ENCODE peak calls at places on chromosomes 12 and 14, in four cellular contexts. P is fibroblast of mammary gland, L is uterus, Z is colonic mucosa. J is an unnamed sample.

GRCh38 chr12:128823216-128823915 is 392 bp downstream of the SLC15A4 start:
- DNase-seq in L (peak), P (no peak), Z (peak), J (no peak)

GRCh38 chr12:100375023-100375737 is 18.3 kb downstream of the SLC17A8 start:
- DNase-seq in L (peak), P (peak), Z (peak), J (peak)

GRCh38 chr12:29427964-29428363 is 47.0 kb upstream of the ERGIC2 start:
- DNase-seq in L (no peak), P (no peak), Z (no peak), J (peak)

GRCh38 chr12:102965281-102966155 is 8.0 kb downstream of the ASCL1 start:
- DNase-seq in P (no peak), Z (no peak), L (no peak), J (no peak)

GRCh38 chr14:89779707-89780106 is 174.8 kb downstream of the EFCAB11 start:
- DNase-seq in L (no peak), P (peak), Z (no peak), J (no peak)

GRCh38 chr12:22518067-22518719 is 26.1 kb downstream of the C2CD5 start:
- DNase-seq in L (no peak), P (peak), Z (peak), J (peak)

GRCh38 chr14:80930095-80930494 is 11.4 kb downstream of the CEP128 start:
- DNase-seq in Z (no peak), P (no peak), L (no peak), J (no peak)

GRCh38 chr12:117835113-117835512 is 133.7 kb downstream of the KSR2 start:
- DNase-seq in Z (no peak), L (no peak), P (no peak), J (no peak)

GRCh38 chr14:64442300-64442988 is 22.9 kb upstream of the AKAP5 start:
- DNase-seq in P (no peak), Z (no peak), L (peak), J (no peak)

GRCh38 chr12:125689576-125690410 is 624.6 kb downstream of the AACS start:
- DNase-seq in P (no peak), L (no peak), Z (no peak), J (no peak)

GRCh38 chr14:24833385-24833784 is 199.4 kb upstream of the GZMB start:
- DNase-seq in L (no peak), P (no peak), Z (no peak), J (no peak)

GRCh38 chr14:23146423-23146910 is 27.4 kb upstream of the CEBPE start:
- DNase-seq in Z (no peak), L (no peak), P (no peak), J (no peak)

GRCh38 chr12:122614839-122615238 is 87.8 kb downstream of the KNTC1 start:
- DNase-seq in Z (no peak), L (no peak), P (peak), J (no peak)

GRCh38 chr12:62214847-62215246 is 45.4 kb upstream of the USP15 start:
- DNase-seq in L (no peak), Z (no peak), P (no peak), J (peak)

GRCh38 chr12:89140580-89141236 is 211.6 kb downstream of the DUSP6 start:
- DNase-seq in L (no peak), P (peak), Z (no peak), J (peak)

GRCh38 chr12:64891629-64892028 is 67.2 kb downstream of the TBC1D30 start:
- DNase-seq in L (no peak), Z (no peak), P (no peak), J (no peak)

GRCh38 chr14:61382842-61383241 is 61.5 kb downstream of the PRKCH start:
- DNase-seq in Z (no peak), P (no peak), L (no peak), J (no peak)

GRCh38 chr12:23753627-23754358 is 195.7 kb downstream of the SOX5 start:
- DNase-seq in Z (no peak), P (no peak), L (no peak), J (no peak)

GRCh38 chr12:93086288-93086727 is 157.2 kb upstream of the EEA1 start:
- DNase-seq in Z (no peak), P (no peak), L (no peak), J (no peak)

GRCh38 chr14:88181072-88181471 is 142.0 kb downstream of the KCNK10 start:
- DNase-seq in P (no peak), L (no peak), Z (no peak), J (no peak)

GRCh38 chr12:1855241-1855640 is 34.9 kb downstream of the LRTM2 start:
- DNase-seq in Z (no peak), P (peak), L (no peak), J (peak)

GRCh38 chr12:51358496-51358895 is 12.0 kb upstream of the CELA1 start:
- DNase-seq in P (no peak), Z (no peak), L (no peak), J (no peak)

GRCh38 chr14:49861581-49861922 is 9.0 kb upstream of the NEMF start:
- DNase-seq in Z (peak), L (peak), P (peak), J (peak)

GRCh38 chr14:26276757-26277156 is 321.1 kb downstream of the NOVA1 start:
- DNase-seq in Z (no peak), P (peak), L (no peak), J (no peak)

GRCh38 chr12:118377891-118378470 is 1.6 kb downstream of the SUDS3 start:
- DNase-seq in L (peak), P (peak), Z (peak), J (peak)

GRCh38 chr12:40144023-40144422 is 38.1 kb upstream of the SLC2A13 start:
- DNase-seq in P (no peak), Z (no peak), L (no peak), J (no peak)

GRCh38 chr12:52419656-52420055 is 13.5 kb upstream of the KRT82 start:
- DNase-seq in L (no peak), P (peak), Z (no peak), J (no peak)

GRCh38 chr14:63777024-63777423 is 49.2 kb upstream of the SGPP1 start:
- DNase-seq in P (peak), Z (no peak), L (no peak), J (peak)

GRCh38 chr12:46461459-46461858 is 88.9 kb upstream of the SLC38A2 start:
- DNase-seq in L (peak), Z (no peak), P (no peak), J (no peak)

GRCh38 chr14:53432378-53432802 is 279.3 kb upstream of the DDHD1 start:
- DNase-seq in Z (no peak), L (no peak), P (peak), J (peak)

GRCh38 chr12:122235741-122236140 is 9.9 kb upstream of the DIABLO start:
- DNase-seq in Z (no peak), L (no peak), P (no peak), J (no peak)

GRCh38 chr12:13573698-13574321 is 377.3 kb downstream of the EMP1 start:
- DNase-seq in P (peak), L (no peak), Z (no peak), J (peak)

GRCh38 chr14:44649056-44649455 is 142.0 kb upstream of the FSCB start:
- DNase-seq in L (no peak), P (no peak), Z (no peak), J (no peak)

GRCh38 chr14:67970923-67971322 is 151.3 kb downstream of the RAD51B start:
- DNase-seq in Z (no peak), L (no peak), P (no peak), J (no peak)
- TF ChIP-seq CTCF in Z (no peak), L (no peak), P (no peak), J (no peak)

DNA sequence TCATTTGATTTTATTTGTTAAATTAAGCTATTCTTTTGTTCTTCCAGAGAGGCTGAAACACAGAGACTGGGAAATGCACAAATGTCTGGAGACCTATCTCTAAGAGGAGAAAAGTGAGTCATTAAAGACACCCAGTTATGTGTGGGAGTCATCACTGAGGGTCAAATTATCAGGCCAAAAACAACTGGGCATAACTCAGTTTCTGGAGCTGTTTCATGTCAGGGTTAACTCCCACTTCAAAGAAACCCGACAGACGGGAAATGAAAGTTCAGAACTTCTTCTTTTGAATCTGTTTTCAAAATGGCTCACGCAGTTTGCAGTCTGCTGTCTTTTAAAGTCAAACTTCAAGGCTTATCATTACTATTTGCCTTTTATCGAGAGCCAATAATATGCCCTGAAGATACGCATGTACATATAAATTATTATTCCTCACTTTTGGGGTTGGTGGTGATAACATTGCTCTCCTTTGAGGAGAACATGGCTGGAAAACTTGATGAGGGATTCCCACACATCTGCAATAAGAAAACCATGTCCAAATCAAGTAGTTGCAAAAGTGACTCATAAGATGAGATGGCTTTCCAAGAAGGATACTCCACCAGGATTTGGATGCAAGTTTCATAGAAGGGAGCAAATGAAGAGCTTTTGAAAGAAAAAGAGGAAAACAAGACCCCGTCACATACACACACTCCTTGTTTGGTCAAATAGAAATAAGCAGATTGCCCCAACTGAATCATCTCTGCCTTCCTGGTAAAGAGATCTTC is 341.4 kb downstream of the ADAMTS20 start:
- DNase-seq in L (peak), P (peak), Z (no peak), J (peak)
- H3K4me3 ChIP-seq in L (no peak), P (peak), Z (no peak), J (no peak)

DNA sequence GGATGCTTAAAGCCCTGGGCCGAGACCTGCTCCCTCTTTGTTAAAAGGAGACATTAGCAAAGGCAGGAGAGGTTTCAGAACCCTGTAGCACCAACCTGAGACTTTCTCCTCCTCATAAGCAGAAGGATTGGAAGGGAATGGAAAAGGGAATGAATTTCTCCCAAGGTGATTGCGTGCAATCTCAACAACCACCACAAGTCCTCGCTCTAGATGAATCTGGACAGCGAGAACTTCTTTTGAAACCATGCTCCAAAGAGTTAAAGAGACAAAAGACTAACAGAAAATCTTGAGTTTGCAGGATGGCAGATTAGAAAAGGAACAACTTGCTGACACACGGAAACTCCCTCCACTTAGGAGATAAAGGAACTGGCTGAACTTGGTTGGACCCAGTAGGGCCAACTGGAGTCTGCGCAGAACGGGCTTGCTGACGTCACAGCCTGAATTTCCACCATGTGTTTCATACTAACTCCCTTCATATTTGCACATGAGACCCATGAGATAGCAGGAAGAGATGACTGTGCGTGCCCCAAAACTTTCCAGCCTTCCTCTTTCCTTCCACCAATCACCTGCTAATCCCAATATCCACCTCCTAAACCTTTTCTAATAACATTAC is 137.0 kb downstream of the PTPN11 start:
- DNase-seq in Z (no peak), P (no peak), L (no peak), J (no peak)
- TF ChIP-seq CTCF in Z (no peak), P (no peak), L (no peak), J (no peak)

GRCh38 chr14:105528859-105529505 is 2.6 kb downstream of the TMEM121 start:
- DNase-seq in P (no peak), L (no peak), Z (no peak), J (no peak)

GRCh38 chr14:105528197-105528858 is 1.9 kb downstream of the TMEM121 start:
- DNase-seq in L (peak), P (peak), Z (peak), J (peak)

GRCh38 chr14:105525861-105526780 is at the start of gene TMEM121:
- DNase-seq in L (no peak), P (no peak), Z (no peak), J (no peak)

GRCh38 chr14:105526781-105527380 is 498 bp downstream of the TMEM121 start:
- DNase-seq in L (no peak), P (no peak), Z (no peak), J (no peak)

DNA sequence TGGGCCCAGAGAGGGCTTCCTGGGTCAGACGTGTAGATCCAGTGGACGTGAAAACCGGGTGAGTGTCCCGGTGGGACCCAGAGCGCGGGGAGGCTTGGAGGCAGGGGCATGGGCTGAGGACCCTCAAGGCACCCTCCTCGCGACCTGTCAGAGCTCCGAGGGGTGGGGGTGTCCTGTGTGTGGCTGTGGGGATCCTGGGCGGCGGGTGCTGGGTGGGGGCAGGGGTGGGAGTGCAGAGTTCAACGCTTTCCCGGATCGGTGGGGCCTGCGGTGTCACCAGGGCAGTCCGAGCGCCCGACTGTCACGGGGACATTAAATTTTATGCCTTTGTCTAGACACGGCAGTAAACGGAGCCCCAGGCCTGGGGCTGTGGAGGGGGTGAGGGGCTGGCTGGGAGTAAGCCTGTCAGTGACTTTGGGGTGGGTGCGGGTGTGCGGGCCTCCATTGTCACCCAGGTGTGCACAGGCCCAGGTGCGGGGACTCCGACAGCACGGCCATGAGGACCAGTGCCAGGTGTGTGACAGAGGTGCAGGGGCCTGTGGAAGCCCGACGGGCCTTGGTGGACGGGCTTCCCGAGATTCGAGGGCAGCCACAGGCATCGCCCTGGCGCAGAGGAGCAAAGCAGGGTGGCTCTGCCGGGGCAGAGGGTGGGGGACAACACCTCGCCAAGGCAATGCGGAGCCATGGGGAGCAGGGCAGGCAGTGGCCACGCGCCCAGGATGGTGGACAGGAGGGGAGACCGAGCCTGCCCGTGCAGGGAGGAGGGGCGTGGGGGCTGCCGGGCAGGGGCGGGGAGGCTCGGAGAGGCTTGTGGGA is 1.2 kb downstream of the TMEM121 start:
- DNase-seq in L (no peak), Z (no peak), P (no peak), J (no peak)
- H3K4me3 ChIP-seq in L (peak), Z (peak), P (peak), J (peak)

GRCh38 chr14:54902521-54903420 is at the start of gene GCH1:
- DNase-seq in Z (peak), L (peak), P (no peak), J (peak)

GRCh38 chr14:54901380-54902142 is 1.1 kb downstream of the GCH1 start:
- DNase-seq in P (no peak), Z (peak), L (no peak), J (no peak)

GRCh38 chr14:54906075-54906474 is 3.4 kb upstream of the GCH1 start:
- DNase-seq in P (no peak), Z (no peak), L (no peak), J (no peak)

DNA sequence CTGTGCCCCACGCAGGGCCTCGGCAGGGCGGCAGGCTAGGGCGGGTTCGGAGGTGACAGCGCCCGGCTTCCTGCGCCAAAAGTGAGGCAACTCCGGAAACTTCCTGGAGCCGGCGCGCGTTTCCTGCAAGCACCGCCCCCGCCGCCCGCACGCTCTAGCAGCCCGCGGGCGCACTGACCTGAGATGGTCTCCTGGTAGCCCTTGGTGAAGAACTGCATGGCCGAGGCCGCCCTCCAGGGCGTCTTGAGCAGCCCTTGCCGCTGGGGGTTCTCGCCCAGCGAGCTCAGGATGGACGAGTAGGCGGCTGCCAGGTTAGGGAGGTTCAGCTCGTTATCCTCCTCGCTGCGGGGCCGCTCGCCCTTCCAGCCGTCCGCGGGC is 494 bp downstream of the GCH1 start:
- DNase-seq in Z (peak), P (peak), L (peak), J (peak)
- TF ChIP-seq CTCF in Z (no peak), P (no peak), L (no peak), J (no peak)

DNA sequence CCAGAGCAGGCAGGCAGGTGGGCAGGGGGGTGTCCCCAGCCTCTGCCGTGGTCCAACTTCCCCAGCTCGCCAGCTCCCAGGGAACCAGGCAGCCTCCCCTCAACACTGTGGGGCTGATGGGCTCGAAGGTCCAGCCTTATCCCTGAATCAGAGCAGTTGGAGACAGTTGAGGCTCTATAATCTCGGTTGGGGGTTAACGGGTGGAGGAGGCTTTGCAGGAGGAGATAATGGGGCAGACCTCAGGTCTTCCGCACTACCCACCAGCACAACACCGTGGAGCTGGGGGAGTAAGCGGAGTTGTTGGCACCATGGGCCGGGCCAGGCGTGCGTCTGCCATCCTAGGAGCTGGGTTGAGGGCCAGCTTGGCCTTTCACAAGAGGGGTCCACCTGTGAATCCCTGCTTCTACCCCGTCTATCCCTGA is 13.9 kb upstream of the HDAC7 start:
- DNase-seq in Z (no peak), P (no peak), L (no peak), J (no peak)
- H3K4me3 ChIP-seq in Z (no peak), P (no peak), L (no peak), J (no peak)

DNA sequence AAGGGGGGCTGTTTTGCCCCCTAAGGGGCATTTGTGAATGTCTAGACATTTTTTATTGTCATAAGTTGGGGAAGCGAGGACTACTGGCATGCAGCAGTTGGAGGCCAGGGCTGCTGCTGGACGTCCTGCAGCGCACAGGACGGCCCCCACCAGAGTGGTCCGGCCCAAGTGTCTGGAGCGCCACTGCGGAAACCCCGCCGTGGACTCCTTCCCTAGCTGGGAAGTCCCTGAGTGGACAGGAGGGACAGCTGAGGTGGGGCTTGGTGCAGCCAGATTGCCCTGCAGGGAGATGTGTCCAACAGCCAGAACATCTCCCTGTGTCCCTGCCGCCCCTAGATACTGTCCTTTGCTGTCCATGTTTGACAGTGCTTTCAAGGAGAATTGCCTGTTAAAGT is 5.5 kb downstream of the CKB start:
- DNase-seq in P (no peak), Z (no peak), L (no peak), J (no peak)
- TF ChIP-seq CTCF in P (no peak), Z (no peak), L (no peak), J (no peak)

J was measured in fibroblast of pulmonary artery.